ENCODE peak calls at places on chromosomes 13 and 19, in four cellular contexts. D, T, V and X are unnamed samples.

GRCh38 chr19:30854207-30854606 is 482.0 kb downstream of the ZNF536 start:
- DNase-seq in D (no peak), T (no peak), V (no peak), X (no peak)

GRCh38 chr19:20969498-20969897 is 46.4 kb downstream of the ZNF85 start:
- DNase-seq in D (no peak), T (no peak), V (no peak), X (no peak)

GRCh38 chr13:51914137-51914493 is 52.3 kb downstream of the CCDC70 start:
- DNase-seq in D (no peak), T (no peak), V (no peak), X (no peak)

GRCh38 chr13:44051923-44052322 is 172.2 kb downstream of the LACC1 start:
- DNase-seq in D (no peak), T (peak; percentile 59), V (no peak), X (no peak)

GRCh38 chr13:58960909-58961308 is 1202.8 kb downstream of the DIAPH3 start:
- DNase-seq in D (peak; percentile 25), T (peak; percentile 5), V (no peak), X (no peak)

GRCh38 chr19:27746691-27747380 is 1466.1 kb downstream of the UQCRFS1 start:
- DNase-seq in D (peak; percentile 7), T (peak; percentile 33), V (peak; percentile 6), X (peak; percentile 25)

GRCh38 chr13:28805193-28805819 is 14.8 kb upstream of the MTUS2 start:
- DNase-seq in D (peak; percentile 35), T (peak; percentile 44), V (peak; percentile 19), X (no peak)

GRCh38 chr13:112073245-112074138 is 6.5 kb downstream of the SOX1 start:
- DNase-seq in D (no peak), T (no peak), V (no peak), X (no peak)

GRCh38 chr19:47778954-47779351 is 450 bp downstream of the SELENOW start:
- DNase-seq in D (peak; percentile 48), T (no peak), V (peak; percentile 49), X (no peak)

GRCh38 chr13:40485611-40486517 is 180.6 kb downstream of the FOXO1 start:
- DNase-seq in D (no peak), T (no peak), V (no peak), X (no peak)

GRCh38 chr19:4328243-4328990 is 10.2 kb downstream of the STAP2 start:
- DNase-seq in D (peak; percentile 99), T (peak; percentile 36), V (peak; percentile 97), X (peak; percentile 93)

GRCh38 chr19:962683-963385 is 21.3 kb upstream of the WDR18 start:
- DNase-seq in D (no peak), T (no peak), V (no peak), X (no peak)

GRCh38 chr19:4295972-4296771 is 6.0 kb downstream of the TMIGD2 start:
- DNase-seq in D (peak; percentile 90), T (no peak), V (no peak), X (no peak)

GRCh38 chr19:980133-980998 is 3.8 kb upstream of the WDR18 start:
- DNase-seq in D (no peak), T (peak; percentile 56), V (peak; percentile 92), X (no peak)

GRCh38 chr19:19140476-19140875 is 2.2 kb upstream of the TMEM161A start:
- DNase-seq in D (no peak), T (no peak), V (no peak), X (no peak)

GRCh38 chr19:29483641-29483920 is 42.2 kb upstream of the VSTM2B start:
- DNase-seq in D (no peak), T (no peak), V (no peak), X (no peak)

DNA sequence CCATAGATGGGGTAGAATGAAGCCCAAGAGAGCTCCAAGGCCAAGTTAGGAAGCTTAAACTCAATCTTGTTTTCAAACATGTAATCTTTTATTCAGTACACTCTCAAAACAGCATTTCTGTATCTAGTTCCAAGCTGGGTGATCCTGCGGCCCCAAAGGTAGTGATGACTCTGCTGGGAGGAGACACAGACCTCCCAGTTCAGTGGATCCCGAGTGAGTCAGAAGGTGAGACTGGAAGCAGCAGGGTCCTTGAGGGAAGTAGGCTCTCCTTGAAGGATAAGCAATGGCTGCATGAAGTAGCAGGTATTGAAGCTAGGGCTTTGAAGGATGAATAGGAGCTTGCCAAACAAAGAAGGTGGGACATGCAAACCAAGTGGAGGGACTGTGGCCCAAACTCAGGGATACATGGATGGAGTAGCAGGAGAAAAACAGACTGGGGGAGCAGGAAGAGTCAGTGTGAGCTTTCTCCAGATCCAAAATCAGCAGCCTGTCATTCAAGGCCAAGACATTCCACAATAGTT is 9.6 kb downstream of the TINCR start:
- DNase-seq in D (peak; percentile 9), T (no peak), V (no peak), X (no peak)
- TF ChIP-seq CHD2 in D (no peak), T (no peak), V (no peak), X (no peak)

GRCh38 chr13:106100261-106100919 is 435.1 kb downstream of the EFNB2 start:
- DNase-seq in D (no peak), T (peak; percentile 75), V (no peak), X (peak; percentile 85)
- TF ChIP-seq CHD2 in D (no peak), T (no peak), V (no peak), X (no peak)

GRCh38 chr13:107563099-107563925 is 652.0 kb downstream of the LIG4 start:
- DNase-seq in D (peak; percentile 25), T (no peak), V (no peak), X (no peak)
- TF ChIP-seq CHD2 in D (no peak), T (no peak), V (no peak), X (no peak)

DNA sequence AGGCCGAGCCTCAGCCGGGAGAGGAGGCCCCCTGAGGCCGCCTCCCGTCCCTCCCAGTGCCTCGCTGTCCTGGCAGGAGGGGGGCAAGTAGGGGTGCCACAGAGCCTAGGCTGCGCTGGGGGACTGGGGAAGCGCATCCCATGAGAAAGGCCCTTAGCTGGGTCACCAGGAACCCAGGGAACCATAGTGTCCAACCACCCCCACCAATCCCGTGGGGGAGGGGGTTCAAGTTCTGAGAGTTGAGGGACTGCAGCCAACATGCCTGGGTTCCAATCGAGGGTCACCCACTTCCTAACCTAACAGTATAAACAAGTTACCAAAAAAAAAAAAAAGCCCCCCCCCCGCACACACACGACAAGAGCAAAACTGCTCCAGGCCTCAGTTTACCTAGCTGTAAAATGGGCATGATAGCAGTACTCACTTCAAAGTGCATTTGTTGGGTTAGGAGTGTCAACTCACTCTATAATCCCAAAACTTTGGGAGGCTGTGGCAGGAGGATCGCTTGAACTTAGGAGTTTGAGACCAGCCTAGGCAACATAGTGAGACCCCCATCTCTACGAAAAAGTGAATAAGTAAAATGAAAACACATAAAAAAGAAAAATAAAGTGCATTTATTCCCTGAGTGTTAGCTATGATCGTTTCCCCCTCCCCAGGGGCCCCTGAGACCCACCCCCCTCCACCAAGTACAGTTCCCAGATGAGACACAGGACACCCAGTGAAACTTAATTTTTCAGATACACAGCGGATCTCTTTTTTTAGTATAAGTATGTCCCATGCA is 28.8 kb upstream of the NANOS3 start:
- DNase-seq in D (peak; percentile 14), T (no peak), V (no peak), X (no peak)
- TF ChIP-seq CHD2 in D (no peak), T (peak; percentile 6), V (no peak), X (no peak)

DNA sequence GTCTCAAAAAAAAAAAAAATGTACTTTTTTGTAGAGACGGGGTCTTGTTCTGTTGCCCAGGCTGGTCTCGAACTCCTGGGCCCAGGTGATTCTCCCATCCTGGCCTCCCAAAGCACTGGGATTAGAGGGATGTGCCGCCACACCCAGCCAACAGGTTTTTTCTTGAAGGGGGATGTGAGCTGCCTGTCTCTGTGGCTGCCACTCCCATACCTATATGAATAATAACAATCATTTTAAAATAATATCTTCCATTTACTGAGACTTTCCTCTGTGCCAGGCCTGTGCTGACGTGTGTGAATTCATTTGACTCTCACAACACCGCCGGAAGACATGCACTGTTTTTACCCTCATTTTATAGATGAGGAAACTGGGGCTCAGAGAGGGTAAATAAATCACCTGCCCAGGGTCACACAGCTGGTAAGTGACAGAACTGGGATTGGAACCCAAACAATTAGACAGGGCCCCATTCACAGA is 7.2 kb upstream of the BCL3 start:
- DNase-seq in D (no peak), T (peak; percentile 99), V (no peak), X (no peak)
- TF ChIP-seq CHD2 in D (no peak), T (peak; percentile 25), V (no peak), X (no peak)